ENCODE peak calls at places on chromosomes 5 and 9, in four cellular contexts. S is HepG2, O is K562, U is H1. B is an unnamed sample.

GRCh38 chr9:111983484-111983908 is 86.9 kb downstream of the UGCG start:
- DNase-seq in S (no peak), O (no peak), U (no peak), B (peak)

GRCh38 chr9:107153336-107153735 is 129.7 kb upstream of the RAD23B start:
- DNase-seq in S (no peak), O (no peak), U (no peak), B (no peak)

GRCh38 chr5:181114844-181115778 is 15.9 kb downstream of the OR2V1 start:
- DNase-seq in S (no peak), O (no peak), U (no peak), B (no peak)

GRCh38 chr9:131610231-131610761 is 65.0 kb downstream of the PRRT1B start:
- DNase-seq in S (no peak), O (no peak), U (no peak), B (no peak)

GRCh38 chr5:124057161-124057814 is 545.3 kb downstream of the CSNK1G3 start:
- DNase-seq in S (no peak), O (no peak), U (no peak), B (peak)

GRCh38 chr5:174990909-174991308 is 266.5 kb downstream of the MSX2 start:
- DNase-seq in S (no peak), O (no peak), U (no peak), B (no peak)

GRCh38 chr9:20243866-20244647 is 378.2 kb downstream of the MLLT3 start:
- DNase-seq in S (no peak), O (no peak), U (no peak), B (no peak)

GRCh38 chr5:470961-471749 is 28.2 kb downstream of the EXOC3 start:
- DNase-seq in S (no peak), O (no peak), U (no peak), B (no peak)

GRCh38 chr9:110975969-110976368 is 62.3 kb downstream of the LPAR1 start:
- DNase-seq in S (no peak), O (no peak), U (no peak), B (no peak)

GRCh38 chr5:20113930-20114329 is 125.9 kb upstream of the CDH18 start:
- DNase-seq in S (no peak), O (no peak), U (no peak), B (no peak)

GRCh38 chr9:134619456-134619982 is 22.1 kb upstream of the COL5A1 start:
- DNase-seq in S (no peak), O (no peak), U (no peak), B (no peak)

GRCh38 chr9:19114680-19115270 is 12.1 kb upstream of the HAUS6 start:
- DNase-seq in S (no peak), O (no peak), U (no peak), B (no peak)

GRCh38 chr9:2355594-2355993 is 266.0 kb upstream of the VLDLR start:
- DNase-seq in S (no peak), O (no peak), U (no peak), B (no peak)

GRCh38 chr9:77514886-77515711 is 133.0 kb downstream of the GNA14 start:
- DNase-seq in S (peak), O (no peak), U (no peak), B (no peak)

GRCh38 chr5:106784846-106785245 is 885.9 kb downstream of the EFNA5 start:
- DNase-seq in S (no peak), O (no peak), U (no peak), B (no peak)

GRCh38 chr5:134149571-134150303 is 27.0 kb downstream of the SKP1 start:
- DNase-seq in S (peak), O (no peak), U (no peak), B (no peak)

GRCh38 chr9:119838210-119838609 is 469.0 kb upstream of the BRINP1 start:
- DNase-seq in S (no peak), O (no peak), U (no peak), B (no peak)

GRCh38 chr5:91957671-91958070 is 574.6 kb upstream of the ARRDC3 start:
- DNase-seq in S (no peak), O (no peak), U (no peak), B (no peak)

GRCh38 chr9:2340046-2340760 is 281.4 kb upstream of the VLDLR start:
- DNase-seq in S (no peak), O (no peak), U (no peak), B (no peak)

GRCh38 chr5:6261256-6261655 is 117.1 kb downstream of the MED10 start:
- DNase-seq in S (no peak), O (no peak), U (no peak), B (no peak)

GRCh38 chr9:16806674-16807073 is 63.8 kb downstream of the BNC2 start:
- DNase-seq in S (no peak), O (no peak), U (no peak), B (no peak)

GRCh38 chr5:17379188-17379951 is 118.7 kb upstream of the TAF11L2 start:
- DNase-seq in S (no peak), O (no peak), U (no peak), B (no peak)

GRCh38 chr5:114450516-114450909 is 88.6 kb downstream of the KCNN2 start:
- DNase-seq in S (no peak), O (no peak), U (no peak), B (no peak)

GRCh38 chr9:4375424-4376195 is 75.7 kb upstream of the GLIS3 start:
- DNase-seq in S (no peak), O (no peak), U (no peak), B (no peak)

GRCh38 chr9:121280715-121281613 is 13.0 kb downstream of the GSN start:
- DNase-seq in S (peak), O (no peak), U (no peak), B (no peak)

GRCh38 chr9:121279841-121280388 is 12.0 kb downstream of the GSN start:
- DNase-seq in S (no peak), O (no peak), U (no peak), B (no peak)

GRCh38 chr9:121277518-121278275 is 9.7 kb downstream of the GSN start:
- DNase-seq in S (no peak), O (no peak), U (no peak), B (no peak)

GRCh38 chr9:121277026-121277425 is 9.1 kb downstream of the GSN start:
- DNase-seq in S (no peak), O (no peak), U (no peak), B (no peak)

GRCh38 chr9:121278535-121279169 is 10.7 kb downstream of the GSN start:
- DNase-seq in S (no peak), O (peak), U (no peak), B (peak)
- TF ChIP-seq JUND in S (no peak), O (peak), U (no peak), B (no peak)

DNA sequence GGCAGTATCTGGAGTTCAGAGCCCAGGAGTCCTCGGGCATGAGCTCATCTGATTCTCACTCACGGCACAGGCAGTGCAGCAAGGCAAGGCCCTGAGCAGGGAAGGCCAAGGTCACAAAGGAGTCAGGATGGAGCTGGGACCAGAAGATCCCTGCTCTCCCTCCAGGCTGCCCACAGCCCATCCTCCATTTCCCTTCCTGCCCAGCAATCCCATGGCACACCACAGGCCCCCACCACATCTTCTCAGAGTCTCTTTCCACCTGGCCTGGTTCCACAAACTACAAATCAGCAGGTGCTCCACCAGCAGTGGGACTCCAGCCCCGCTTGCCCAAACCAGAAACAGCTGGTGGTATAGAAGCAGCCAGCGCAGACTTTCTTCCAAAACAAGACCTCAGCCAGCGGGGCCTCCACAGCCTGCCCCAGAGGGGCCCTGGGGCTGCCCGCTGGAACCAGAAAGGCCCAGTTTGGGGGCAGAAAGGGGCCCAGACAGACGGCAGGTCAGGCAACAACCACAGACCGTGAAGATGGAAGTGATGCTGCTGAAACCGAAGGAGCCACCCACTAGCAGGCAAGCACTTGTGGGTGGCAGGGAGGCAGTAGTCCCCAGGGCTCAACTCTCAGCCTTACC is 12.2 kb downstream of the TNIP1 start:
- DNase-seq in S (no peak), O (no peak), U (no peak), B (no peak)
- TF ChIP-seq ZNF274 in S (no peak), O (no peak), U (no peak), B (no peak)

GRCh38 chr5:172835246-172836030 is 1.4 kb downstream of the ERGIC1 start:
- DNase-seq in S (no peak), O (no peak), U (no peak), B (no peak)
- TF ChIP-seq ATF2 in S (no peak), O (no peak), U (no peak), B (no peak)

DNA sequence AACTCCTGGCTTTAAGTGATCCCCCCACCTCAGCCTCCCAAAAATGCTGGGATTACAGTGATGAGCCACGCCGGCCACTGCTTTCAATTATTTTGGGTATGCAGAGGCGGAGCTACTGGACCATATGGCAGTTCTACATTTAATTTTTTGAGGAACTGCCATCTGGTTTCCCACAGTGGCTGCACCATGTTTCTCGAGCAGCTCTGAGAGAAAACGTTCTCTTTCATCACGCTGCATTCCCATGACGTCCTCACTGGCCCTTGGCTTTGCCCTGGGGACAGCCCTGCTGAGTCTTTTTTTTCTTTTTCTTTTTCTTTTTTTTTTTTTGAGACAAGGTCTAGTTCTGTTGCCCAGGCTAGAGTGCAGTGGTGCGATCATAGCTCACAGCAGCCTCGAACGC is 35.5 kb upstream of the GRHPR start:
- DNase-seq in S (no peak), O (no peak), U (no peak), B (no peak)
- TF ChIP-seq JUND in S (no peak), O (no peak), U (no peak), B (no peak)

GRCh38 chr9:89135572-89135971 is 43.0 kb downstream of the SHC3 start:
- DNase-seq in S (no peak), O (no peak), U (no peak), B (no peak)

GRCh38 chr9:89138463-89139390 is 39.9 kb downstream of the SHC3 start:
- DNase-seq in S (no peak), O (no peak), U (no peak), B (no peak)

GRCh38 chr9:89134709-89135108 is 43.9 kb downstream of the SHC3 start:
- DNase-seq in S (no peak), O (no peak), U (no peak), B (no peak)

GRCh38 chr9:89139450-89139849 is 39.2 kb downstream of the SHC3 start:
- DNase-seq in S (no peak), O (no peak), U (no peak), B (no peak)

GRCh38 chr9:89137548-89138462 is 40.8 kb downstream of the SHC3 start:
- DNase-seq in S (no peak), O (no peak), U (no peak), B (no peak)
- TF ChIP-seq ZNF274 in S (no peak), O (no peak), U (no peak), B (no peak)

GRCh38 chr5:4901890-4902289 is 238.2 kb upstream of the ADAMTS16 start:
- DNase-seq in S (no peak), O (no peak), U (no peak), B (no peak)

GRCh38 chr5:4905674-4906528 is 234.2 kb upstream of the ADAMTS16 start:
- DNase-seq in S (peak), O (peak), U (peak), B (no peak)

GRCh38 chr5:4906821-4907220 is 233.3 kb upstream of the ADAMTS16 start:
- DNase-seq in S (no peak), O (no peak), U (no peak), B (no peak)

GRCh38 chr5:4896328-4896727 is 243.8 kb upstream of the ADAMTS16 start:
- DNase-seq in S (no peak), O (no peak), U (no peak), B (no peak)

GRCh38 chr5:4901305-4901751 is 238.8 kb upstream of the ADAMTS16 start:
- DNase-seq in S (no peak), O (no peak), U (no peak), B (no peak)
- TF ChIP-seq ATF2 in S (no peak), O (no peak), U (no peak), B (no peak)

GRCh38 chr5:27336817-27337216 is 298.4 kb upstream of the CDH9 start:
- DNase-seq in S (no peak), O (no peak), U (no peak), B (no peak)
- TF ChIP-seq JUND in S (no peak), O (no peak), U (no peak), B (no peak)

GRCh38 chr5:76271836-76272235 is 131.2 kb upstream of the IQGAP2 start:
- DNase-seq in S (no peak), O (no peak), U (no peak), B (no peak)

GRCh38 chr5:76273491-76273890 is 129.6 kb upstream of the IQGAP2 start:
- DNase-seq in S (no peak), O (no peak), U (no peak), B (no peak)

GRCh38 chr5:76269259-76269958 is 133.7 kb upstream of the IQGAP2 start:
- DNase-seq in S (no peak), O (no peak), U (no peak), B (no peak)

GRCh38 chr5:76274566-76274965 is 128.5 kb upstream of the IQGAP2 start:
- DNase-seq in S (no peak), O (no peak), U (no peak), B (no peak)

GRCh38 chr5:76270214-76270613 is 132.9 kb upstream of the IQGAP2 start:
- DNase-seq in S (no peak), O (no peak), U (no peak), B (no peak)
- TF ChIP-seq ZNF274 in S (no peak), O (no peak), U (no peak), B (no peak)